ENCODE peak calls at places on chromosome 21, in ten cellular contexts. One of them, this sample, is unnamed.

GRCh38 chr21:18614327-18614726 is 210.7 kb upstream of the TMPRSS15 start:
- DNase-seq in HT-29: no peak
- DNase-seq in RWPE1: no peak
- DNase-seq in iris pigment epithelial cell: no peak
- DNase-seq in trophoblast cell: no peak
- DNase-seq in stimulated activated CD4-positive, alpha-beta T cell treated with anti-CD3 and anti-CD28 coated beads, Interleukin-1b, Interleukin-23, amount 100 ng/mL, for 4 hours: no peak
- DNase-seq in C1 segment of cervical spinal cord: no peak
- DNase-seq in left lung: no peak
- DNase-seq in skeletal muscle cell: no peak
- DNase-seq in GM12878: no peak
- DNase-seq in this sample: no peak

GRCh38 chr21:42818328-42818749 is 61.0 kb downstream of the WDR4 start:
- DNase-seq in HT-29: peak; percentile 78
- DNase-seq in RWPE1: peak; percentile 46
- DNase-seq in iris pigment epithelial cell: peak; percentile 48
- DNase-seq in trophoblast cell: peak; percentile 61
- DNase-seq in stimulated activated CD4-positive, alpha-beta T cell treated with anti-CD3 and anti-CD28 coated beads, Interleukin-1b, Interleukin-23, amount 100 ng/mL, for 4 hours: peak; percentile 45
- DNase-seq in C1 segment of cervical spinal cord: peak; percentile 2
- DNase-seq in left lung: peak; percentile 65
- DNase-seq in skeletal muscle cell: no peak
- DNase-seq in GM12878: no peak
- DNase-seq in this sample: peak; percentile 28

GRCh38 chr21:29524055-29524454 is 225.3 kb downstream of the BACH1 start:
- DNase-seq in HT-29: no peak
- DNase-seq in RWPE1: no peak
- DNase-seq in iris pigment epithelial cell: peak; percentile 24
- DNase-seq in trophoblast cell: no peak
- DNase-seq in stimulated activated CD4-positive, alpha-beta T cell treated with anti-CD3 and anti-CD28 coated beads, Interleukin-1b, Interleukin-23, amount 100 ng/mL, for 4 hours: no peak
- DNase-seq in C1 segment of cervical spinal cord: no peak
- DNase-seq in left lung: no peak
- DNase-seq in skeletal muscle cell: no peak
- DNase-seq in GM12878: no peak
- DNase-seq in this sample: no peak

GRCh38 chr21:31397515-31397926 is 53.5 kb upstream of the TIAM1 start:
- DNase-seq in HT-29: no peak
- DNase-seq in RWPE1: no peak
- DNase-seq in iris pigment epithelial cell: no peak
- DNase-seq in trophoblast cell: no peak
- DNase-seq in stimulated activated CD4-positive, alpha-beta T cell treated with anti-CD3 and anti-CD28 coated beads, Interleukin-1b, Interleukin-23, amount 100 ng/mL, for 4 hours: no peak
- DNase-seq in C1 segment of cervical spinal cord: peak; percentile 67
- DNase-seq in left lung: no peak
- DNase-seq in skeletal muscle cell: no peak
- DNase-seq in GM12878: no peak
- DNase-seq in this sample: no peak

GRCh38 chr21:45381036-45381787 is 23.8 kb upstream of the COL18A1 start:
- DNase-seq in HT-29: no peak
- DNase-seq in RWPE1: no peak
- DNase-seq in iris pigment epithelial cell: no peak
- DNase-seq in trophoblast cell: no peak
- DNase-seq in stimulated activated CD4-positive, alpha-beta T cell treated with anti-CD3 and anti-CD28 coated beads, Interleukin-1b, Interleukin-23, amount 100 ng/mL, for 4 hours: no peak
- DNase-seq in C1 segment of cervical spinal cord: no peak
- DNase-seq in left lung: peak; percentile 19
- DNase-seq in skeletal muscle cell: no peak
- DNase-seq in GM12878: no peak
- DNase-seq in this sample: no peak

GRCh38 chr21:41446571-41446970 is 20.5 kb downstream of the MX1 start:
- DNase-seq in HT-29: no peak
- DNase-seq in RWPE1: no peak
- DNase-seq in iris pigment epithelial cell: no peak
- DNase-seq in trophoblast cell: peak; percentile 20
- DNase-seq in stimulated activated CD4-positive, alpha-beta T cell treated with anti-CD3 and anti-CD28 coated beads, Interleukin-1b, Interleukin-23, amount 100 ng/mL, for 4 hours: no peak
- DNase-seq in C1 segment of cervical spinal cord: no peak
- DNase-seq in left lung: no peak
- DNase-seq in skeletal muscle cell: no peak
- DNase-seq in GM12878: no peak
- DNase-seq in this sample: no peak

GRCh38 chr21:23541571-23541970 is 2065.7 kb downstream of the MRPL39 start:
- DNase-seq in HT-29: no peak
- DNase-seq in RWPE1: no peak
- DNase-seq in iris pigment epithelial cell: no peak
- DNase-seq in trophoblast cell: no peak
- DNase-seq in stimulated activated CD4-positive, alpha-beta T cell treated with anti-CD3 and anti-CD28 coated beads, Interleukin-1b, Interleukin-23, amount 100 ng/mL, for 4 hours: no peak
- DNase-seq in C1 segment of cervical spinal cord: no peak
- DNase-seq in left lung: no peak
- DNase-seq in skeletal muscle cell: no peak
- DNase-seq in GM12878: no peak
- DNase-seq in this sample: no peak

GRCh38 chr21:44939532-44940115 is at the start of gene SLX9:
- DNase-seq in HT-29: peak; percentile 71
- DNase-seq in RWPE1: peak; percentile 85
- DNase-seq in iris pigment epithelial cell: peak; percentile 83
- DNase-seq in trophoblast cell: peak; percentile 56
- DNase-seq in stimulated activated CD4-positive, alpha-beta T cell treated with anti-CD3 and anti-CD28 coated beads, Interleukin-1b, Interleukin-23, amount 100 ng/mL, for 4 hours: peak; percentile 76
- DNase-seq in C1 segment of cervical spinal cord: peak; percentile 48
- DNase-seq in left lung: peak; percentile 75
- DNase-seq in skeletal muscle cell: no peak
- DNase-seq in GM12878: no peak
- DNase-seq in this sample: peak; percentile 74

GRCh38 chr21:27277122-27277521 is 310.2 kb upstream of the ADAMTS5 start:
- DNase-seq in HT-29: no peak
- DNase-seq in RWPE1: no peak
- DNase-seq in iris pigment epithelial cell: peak; percentile 65
- DNase-seq in trophoblast cell: no peak
- DNase-seq in stimulated activated CD4-positive, alpha-beta T cell treated with anti-CD3 and anti-CD28 coated beads, Interleukin-1b, Interleukin-23, amount 100 ng/mL, for 4 hours: no peak
- DNase-seq in C1 segment of cervical spinal cord: no peak
- DNase-seq in left lung: no peak
- DNase-seq in skeletal muscle cell: no peak
- DNase-seq in GM12878: no peak
- DNase-seq in this sample: no peak

GRCh38 chr21:42193721-42194120 is 25.2 kb upstream of the ABCG1 start:
- DNase-seq in HT-29: no peak
- DNase-seq in RWPE1: no peak
- DNase-seq in iris pigment epithelial cell: no peak
- DNase-seq in trophoblast cell: no peak
- DNase-seq in stimulated activated CD4-positive, alpha-beta T cell treated with anti-CD3 and anti-CD28 coated beads, Interleukin-1b, Interleukin-23, amount 100 ng/mL, for 4 hours: no peak
- DNase-seq in C1 segment of cervical spinal cord: no peak
- DNase-seq in left lung: no peak
- DNase-seq in skeletal muscle cell: no peak
- DNase-seq in GM12878: no peak
- DNase-seq in this sample: no peak

GRCh38 chr21:44603109-44603875 is 2.9 kb downstream of the KRTAP10-7 start:
- DNase-seq in HT-29: no peak
- DNase-seq in RWPE1: no peak
- DNase-seq in iris pigment epithelial cell: no peak
- DNase-seq in trophoblast cell: no peak
- DNase-seq in stimulated activated CD4-positive, alpha-beta T cell treated with anti-CD3 and anti-CD28 coated beads, Interleukin-1b, Interleukin-23, amount 100 ng/mL, for 4 hours: no peak
- DNase-seq in C1 segment of cervical spinal cord: no peak
- DNase-seq in left lung: no peak
- DNase-seq in skeletal muscle cell: no peak
- DNase-seq in GM12878: no peak
- DNase-seq in this sample: no peak

GRCh38 chr21:45338326-45339017 is 50.8 kb upstream of the POFUT2 start:
- DNase-seq in HT-29: no peak
- DNase-seq in RWPE1: no peak
- DNase-seq in iris pigment epithelial cell: no peak
- DNase-seq in trophoblast cell: no peak
- DNase-seq in stimulated activated CD4-positive, alpha-beta T cell treated with anti-CD3 and anti-CD28 coated beads, Interleukin-1b, Interleukin-23, amount 100 ng/mL, for 4 hours: no peak
- DNase-seq in C1 segment of cervical spinal cord: no peak
- DNase-seq in left lung: no peak
- DNase-seq in skeletal muscle cell: no peak
- DNase-seq in GM12878: no peak
- DNase-seq in this sample: no peak

GRCh38 chr21:46116846-46117585 is 19.1 kb downstream of the COL6A2 start:
- DNase-seq in HT-29: no peak
- DNase-seq in RWPE1: peak; percentile 35
- DNase-seq in iris pigment epithelial cell: no peak
- DNase-seq in trophoblast cell: no peak
- DNase-seq in stimulated activated CD4-positive, alpha-beta T cell treated with anti-CD3 and anti-CD28 coated beads, Interleukin-1b, Interleukin-23, amount 100 ng/mL, for 4 hours: no peak
- DNase-seq in C1 segment of cervical spinal cord: no peak
- DNase-seq in left lung: peak; percentile 28
- DNase-seq in skeletal muscle cell: no peak
- DNase-seq in GM12878: no peak
- DNase-seq in this sample: no peak

GRCh38 chr21:44969965-44970755 is 30.3 kb downstream of the SLX9 start:
- DNase-seq in HT-29: no peak
- DNase-seq in RWPE1: no peak
- DNase-seq in iris pigment epithelial cell: peak; percentile 55
- DNase-seq in trophoblast cell: peak; percentile 84
- DNase-seq in stimulated activated CD4-positive, alpha-beta T cell treated with anti-CD3 and anti-CD28 coated beads, Interleukin-1b, Interleukin-23, amount 100 ng/mL, for 4 hours: no peak
- DNase-seq in C1 segment of cervical spinal cord: no peak
- DNase-seq in left lung: no peak
- DNase-seq in skeletal muscle cell: no peak
- DNase-seq in GM12878: no peak
- DNase-seq in this sample: no peak

GRCh38 chr21:38221594-38221993 is 35.2 kb upstream of the KCNJ15 start:
- DNase-seq in HT-29: no peak
- DNase-seq in RWPE1: no peak
- DNase-seq in iris pigment epithelial cell: no peak
- DNase-seq in trophoblast cell: no peak
- DNase-seq in stimulated activated CD4-positive, alpha-beta T cell treated with anti-CD3 and anti-CD28 coated beads, Interleukin-1b, Interleukin-23, amount 100 ng/mL, for 4 hours: no peak
- DNase-seq in C1 segment of cervical spinal cord: no peak
- DNase-seq in left lung: no peak
- DNase-seq in skeletal muscle cell: no peak
- DNase-seq in GM12878: no peak
- DNase-seq in this sample: no peak

GRCh38 chr21:28975401-28975800 is 17.3 kb downstream of the LTN1 start:
- DNase-seq in HT-29: no peak
- DNase-seq in RWPE1: no peak
- DNase-seq in iris pigment epithelial cell: peak; percentile 54
- DNase-seq in trophoblast cell: peak; percentile 43
- DNase-seq in stimulated activated CD4-positive, alpha-beta T cell treated with anti-CD3 and anti-CD28 coated beads, Interleukin-1b, Interleukin-23, amount 100 ng/mL, for 4 hours: no peak
- DNase-seq in C1 segment of cervical spinal cord: no peak
- DNase-seq in left lung: no peak
- DNase-seq in skeletal muscle cell: no peak
- DNase-seq in GM12878: no peak
- DNase-seq in this sample: no peak

GRCh38 chr21:37373539-37373938 is 7.0 kb downstream of the DYRK1A start:
- DNase-seq in HT-29: no peak
- DNase-seq in RWPE1: peak; percentile 21
- DNase-seq in iris pigment epithelial cell: no peak
- DNase-seq in trophoblast cell: no peak
- DNase-seq in stimulated activated CD4-positive, alpha-beta T cell treated with anti-CD3 and anti-CD28 coated beads, Interleukin-1b, Interleukin-23, amount 100 ng/mL, for 4 hours: no peak
- DNase-seq in C1 segment of cervical spinal cord: no peak
- DNase-seq in left lung: no peak
- DNase-seq in skeletal muscle cell: no peak
- DNase-seq in GM12878: no peak
- DNase-seq in this sample: no peak

GRCh38 chr21:33046455-33046854 is 20.7 kb downstream of the OLIG2 start:
- DNase-seq in HT-29: no peak
- DNase-seq in RWPE1: no peak
- DNase-seq in iris pigment epithelial cell: no peak
- DNase-seq in trophoblast cell: no peak
- DNase-seq in stimulated activated CD4-positive, alpha-beta T cell treated with anti-CD3 and anti-CD28 coated beads, Interleukin-1b, Interleukin-23, amount 100 ng/mL, for 4 hours: no peak
- DNase-seq in C1 segment of cervical spinal cord: no peak
- DNase-seq in left lung: no peak
- DNase-seq in skeletal muscle cell: no peak
- DNase-seq in GM12878: no peak
- DNase-seq in this sample: no peak

GRCh38 chr21:19433623-19434022 is 1030.0 kb upstream of the TMPRSS15 start:
- DNase-seq in HT-29: no peak
- DNase-seq in RWPE1: no peak
- DNase-seq in iris pigment epithelial cell: no peak
- DNase-seq in trophoblast cell: no peak
- DNase-seq in stimulated activated CD4-positive, alpha-beta T cell treated with anti-CD3 and anti-CD28 coated beads, Interleukin-1b, Interleukin-23, amount 100 ng/mL, for 4 hours: no peak
- DNase-seq in C1 segment of cervical spinal cord: no peak
- DNase-seq in left lung: no peak
- DNase-seq in skeletal muscle cell: no peak
- DNase-seq in GM12878: no peak
- DNase-seq in this sample: no peak

GRCh38 chr21:44814498-44815023 is 3.3 kb downstream of the SUMO3 start:
- DNase-seq in HT-29: no peak
- DNase-seq in RWPE1: no peak
- DNase-seq in iris pigment epithelial cell: no peak
- DNase-seq in trophoblast cell: no peak
- DNase-seq in stimulated activated CD4-positive, alpha-beta T cell treated with anti-CD3 and anti-CD28 coated beads, Interleukin-1b, Interleukin-23, amount 100 ng/mL, for 4 hours: no peak
- DNase-seq in C1 segment of cervical spinal cord: no peak
- DNase-seq in left lung: no peak
- DNase-seq in skeletal muscle cell: no peak
- DNase-seq in GM12878: no peak
- DNase-seq in this sample: no peak

GRCh38 chr21:35575280-35575915 is 484.9 kb downstream of the SETD4 start:
- DNase-seq in HT-29: no peak
- DNase-seq in RWPE1: no peak
- DNase-seq in iris pigment epithelial cell: peak; percentile 67
- DNase-seq in trophoblast cell: peak; percentile 54
- DNase-seq in stimulated activated CD4-positive, alpha-beta T cell treated with anti-CD3 and anti-CD28 coated beads, Interleukin-1b, Interleukin-23, amount 100 ng/mL, for 4 hours: no peak
- DNase-seq in C1 segment of cervical spinal cord: no peak
- DNase-seq in left lung: no peak
- DNase-seq in skeletal muscle cell: peak; percentile 86
- DNase-seq in GM12878: no peak
- DNase-seq in this sample: no peak

GRCh38 chr21:16194851-16195251 is 465.1 kb downstream of the USP25 start:
- DNase-seq in HT-29: no peak
- DNase-seq in RWPE1: no peak
- DNase-seq in iris pigment epithelial cell: peak; percentile 60
- DNase-seq in trophoblast cell: no peak
- DNase-seq in stimulated activated CD4-positive, alpha-beta T cell treated with anti-CD3 and anti-CD28 coated beads, Interleukin-1b, Interleukin-23, amount 100 ng/mL, for 4 hours: no peak
- DNase-seq in C1 segment of cervical spinal cord: peak; percentile 43
- DNase-seq in left lung: no peak
- DNase-seq in skeletal muscle cell: no peak
- DNase-seq in GM12878: no peak
- DNase-seq in this sample: no peak

GRCh38 chr21:38156200-38156599 is 100.6 kb upstream of the KCNJ15 start:
- DNase-seq in HT-29: no peak
- DNase-seq in RWPE1: no peak
- DNase-seq in iris pigment epithelial cell: no peak
- DNase-seq in trophoblast cell: no peak
- DNase-seq in stimulated activated CD4-positive, alpha-beta T cell treated with anti-CD3 and anti-CD28 coated beads, Interleukin-1b, Interleukin-23, amount 100 ng/mL, for 4 hours: no peak
- DNase-seq in C1 segment of cervical spinal cord: no peak
- DNase-seq in left lung: no peak
- DNase-seq in skeletal muscle cell: no peak
- DNase-seq in GM12878: no peak
- DNase-seq in this sample: no peak

GRCh38 chr21:41830764-41831452 is 48.2 kb downstream of the PRDM15 start:
- DNase-seq in HT-29: no peak
- DNase-seq in RWPE1: no peak
- DNase-seq in iris pigment epithelial cell: no peak
- DNase-seq in trophoblast cell: no peak
- DNase-seq in stimulated activated CD4-positive, alpha-beta T cell treated with anti-CD3 and anti-CD28 coated beads, Interleukin-1b, Interleukin-23, amount 100 ng/mL, for 4 hours: no peak
- DNase-seq in C1 segment of cervical spinal cord: no peak
- DNase-seq in left lung: peak; percentile 28
- DNase-seq in skeletal muscle cell: no peak
- DNase-seq in GM12878: no peak
- DNase-seq in this sample: no peak

GRCh38 chr21:29080454-29080930 is 7.0 kb upstream of the CCT8 start:
- DNase-seq in HT-29: no peak
- DNase-seq in RWPE1: no peak
- DNase-seq in iris pigment epithelial cell: peak; percentile 59
- DNase-seq in trophoblast cell: no peak
- DNase-seq in stimulated activated CD4-positive, alpha-beta T cell treated with anti-CD3 and anti-CD28 coated beads, Interleukin-1b, Interleukin-23, amount 100 ng/mL, for 4 hours: no peak
- DNase-seq in C1 segment of cervical spinal cord: no peak
- DNase-seq in left lung: no peak
- DNase-seq in skeletal muscle cell: no peak
- DNase-seq in GM12878: no peak
- DNase-seq in this sample: no peak

GRCh38 chr21:42673633-42674328 is 20.4 kb downstream of the PDE9A start:
- DNase-seq in HT-29: no peak
- DNase-seq in RWPE1: no peak
- DNase-seq in iris pigment epithelial cell: no peak
- DNase-seq in trophoblast cell: no peak
- DNase-seq in stimulated activated CD4-positive, alpha-beta T cell treated with anti-CD3 and anti-CD28 coated beads, Interleukin-1b, Interleukin-23, amount 100 ng/mL, for 4 hours: no peak
- DNase-seq in C1 segment of cervical spinal cord: no peak
- DNase-seq in left lung: no peak
- DNase-seq in skeletal muscle cell: no peak
- DNase-seq in GM12878: no peak
- DNase-seq in this sample: no peak

GRCh38 chr21:37405629-37406028 is 39.1 kb downstream of the DYRK1A start:
- DNase-seq in HT-29: no peak
- DNase-seq in RWPE1: no peak
- DNase-seq in iris pigment epithelial cell: no peak
- DNase-seq in trophoblast cell: no peak
- DNase-seq in stimulated activated CD4-positive, alpha-beta T cell treated with anti-CD3 and anti-CD28 coated beads, Interleukin-1b, Interleukin-23, amount 100 ng/mL, for 4 hours: no peak
- DNase-seq in C1 segment of cervical spinal cord: no peak
- DNase-seq in left lung: no peak
- DNase-seq in skeletal muscle cell: no peak
- DNase-seq in GM12878: no peak
- DNase-seq in this sample: no peak

GRCh38 chr21:20875741-20876140 is 122.5 kb upstream of the NCAM2 start:
- DNase-seq in HT-29: peak; percentile 3
- DNase-seq in RWPE1: peak; percentile 2
- DNase-seq in iris pigment epithelial cell: no peak
- DNase-seq in trophoblast cell: no peak
- DNase-seq in stimulated activated CD4-positive, alpha-beta T cell treated with anti-CD3 and anti-CD28 coated beads, Interleukin-1b, Interleukin-23, amount 100 ng/mL, for 4 hours: no peak
- DNase-seq in C1 segment of cervical spinal cord: no peak
- DNase-seq in left lung: no peak
- DNase-seq in skeletal muscle cell: no peak
- DNase-seq in GM12878: no peak
- DNase-seq in this sample: no peak

This sample was measured in activated T-helper 9 cell treated with anti-CD3 and anti-CD28 coated beads, Interleukin-2, amount 50 U/mL, for 16 hours.